ENCODE peak calls at places on chromosomes 11 and 22, in seven cellular contexts. L, G, U, J, I, F and Y are unnamed samples.
A peak's percentile ranks its signal among the peaks of the same experiment; 100 is the strongest.

GRCh38 chr11:26247340-26247739 is 84.6 kb upstream of the ANO3 start:
- DNase-seq in J (no peak), L (no peak), G (no peak), U (no peak), F (no peak), I (no peak), Y (no peak)

GRCh38 chr11:68969386-68969785 is 11.4 kb downstream of the MRGPRD start:
- DNase-seq in U (peak; percentile 2), I (no peak), F (no peak), G (no peak), J (peak; percentile 2), L (no peak), Y (no peak)

GRCh38 chr11:110866081-110866480 is 153.8 kb upstream of the ARHGAP20 start:
- DNase-seq in L (no peak), F (no peak), G (no peak), J (no peak), I (no peak), U (no peak), Y (no peak)

GRCh38 chr22:23837911-23838685 is 708 bp downstream of the DERL3 start:
- DNase-seq in U (no peak), I (peak; percentile 46), L (no peak), F (no peak), G (no peak), J (no peak), Y (no peak)

GRCh38 chr11:76623171-76623883 is 47.2 kb downstream of the LRRC32 start:
- DNase-seq in F (no peak), J (no peak), G (no peak), U (no peak), L (no peak), I (no peak), Y (no peak)

GRCh38 chr11:383431-383830 is 10.6 kb upstream of the PKP3 start:
- DNase-seq in I (no peak), G (no peak), J (no peak), L (no peak), F (no peak), U (no peak), Y (no peak)

GRCh38 chr11:117202386-117203068 is 3.4 kb downstream of the TAGLN start:
- DNase-seq in J (no peak), G (no peak), I (no peak), L (no peak), U (no peak), F (no peak), Y (no peak)

GRCh38 chr11:443542-444199 is 1.9 kb upstream of the ANO9 start:
- DNase-seq in L (no peak), F (no peak), J (no peak), I (no peak), G (no peak), U (no peak), Y (no peak)

GRCh38 chr22:44026630-44027511 is 2.8 kb downstream of the PARVB start:
- DNase-seq in L (peak; percentile 50), I (no peak), J (no peak), U (peak; percentile 68), F (no peak), G (peak; percentile 78), Y (no peak)

GRCh38 chr22:23762866-23763578 is at the start of gene C22orf15:
- DNase-seq in U (no peak), I (peak; percentile 48), F (no peak), L (no peak), G (no peak), J (no peak), Y (no peak)

GRCh38 chr11:110430267-110431211 is 791 bp downstream of the FDX1 start:
- DNase-seq in L (no peak), J (no peak), U (peak; percentile 62), G (peak; percentile 72), F (no peak), I (peak; percentile 12), Y (no peak)

GRCh38 chr11:77191823-77192495 is 63.9 kb downstream of the MYO7A start:
- DNase-seq in J (peak; percentile 76), F (no peak), L (no peak), G (no peak), U (peak; percentile 83), I (peak; percentile 89), Y (no peak)

GRCh38 chr11:109241988-109242387 is 180.0 kb upstream of the C11orf87 start:
- DNase-seq in J (no peak), G (no peak), L (no peak), U (no peak), I (no peak), F (no peak), Y (no peak)

GRCh38 chr11:17601206-17602075 is 54.4 kb downstream of the OTOG start:
- DNase-seq in U (no peak), L (no peak), J (no peak), I (peak; percentile 46), G (no peak), F (no peak), Y (no peak)

GRCh38 chr22:37520754-37521153 is 1.5 kb upstream of the CARD10 start:
- DNase-seq in L (no peak), I (no peak), J (no peak), U (no peak), G (peak; percentile 15), F (no peak), Y (no peak)

GRCh38 chr11:94837317-94837716 is 69.2 kb downstream of the AMOTL1 start:
- DNase-seq in L (no peak), F (no peak), G (no peak), I (no peak), J (no peak), U (no peak), Y (no peak)

GRCh38 chr22:44972363-44973083 is 37.3 kb downstream of the PHF21B start:
- DNase-seq in L (no peak), F (no peak), G (no peak), U (no peak), J (no peak), I (no peak), Y (no peak)

DNA sequence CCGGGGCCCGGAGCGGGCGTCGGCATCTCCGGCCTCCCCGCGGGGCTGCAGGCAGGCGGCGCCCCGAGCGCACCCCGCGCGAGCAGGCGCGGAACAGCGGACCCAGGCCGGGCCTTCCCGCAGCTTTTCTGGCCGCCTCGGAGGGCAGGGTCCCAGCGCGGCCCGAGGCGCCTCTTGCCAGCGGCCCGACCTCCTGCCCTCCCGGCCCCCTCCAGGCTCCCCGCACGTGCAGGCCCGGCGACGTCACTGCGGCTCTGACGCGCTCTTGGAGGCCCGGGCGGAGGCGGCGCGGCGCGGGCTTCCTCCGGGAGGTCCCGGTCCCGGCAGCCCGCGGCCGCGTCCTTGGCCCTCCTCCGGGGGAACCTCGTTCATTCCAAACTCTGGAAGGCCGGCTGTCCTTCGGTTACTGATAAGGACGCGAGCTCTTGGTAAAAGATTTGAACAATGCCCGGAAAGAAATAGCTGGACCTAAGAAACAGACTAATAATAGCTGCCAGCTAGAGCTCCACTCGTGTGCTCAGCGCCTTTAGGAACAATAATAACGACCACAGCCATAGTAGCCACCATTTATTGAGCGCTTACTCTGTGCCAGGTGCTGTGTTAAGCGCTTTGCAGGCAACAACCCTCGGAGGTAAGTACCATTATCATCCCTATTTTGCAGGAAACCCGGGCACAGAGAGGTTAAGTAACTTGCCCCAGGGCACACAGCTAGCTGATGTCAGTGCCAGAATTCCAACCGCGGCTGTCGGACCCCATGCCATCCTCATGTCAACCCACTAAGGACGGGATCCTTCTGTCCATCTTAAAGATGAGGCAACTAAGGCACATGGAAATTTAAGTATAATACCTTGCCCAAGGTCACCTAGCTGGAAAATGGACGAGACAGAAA is 39.1 kb upstream of the CREB3L1 start:
- DNase-seq in G (peak; percentile 87), J (peak; percentile 90), L (peak; percentile 22), U (peak; percentile 58), I (peak; percentile 84), F (no peak), Y (no peak)
- H3K4me3 ChIP-seq in G (peak overlapping the region; percentile 48), J (peak overlapping the region; percentile 40), L (peak overlapping the region; percentile 29), U (peak overlapping the region; percentile 59), I (peak overlapping the region; percentile 48), F (peak overlapping the region; percentile 58), Y (peak overlapping the region; percentile 41)

GRCh38 chr11:41250408-41250807 is 209.0 kb downstream of the LRRC4C start:
- DNase-seq in G (no peak), J (no peak), I (no peak), F (no peak), L (no peak), U (no peak), Y (no peak)

GRCh38 chr11:41245184-41245583 is 214.3 kb downstream of the LRRC4C start:
- DNase-seq in F (no peak), U (no peak), I (no peak), G (peak; percentile 15), J (no peak), L (no peak), Y (no peak)

GRCh38 chr11:41246399-41246745 is 213.1 kb downstream of the LRRC4C start:
- DNase-seq in L (no peak), I (no peak), J (no peak), F (no peak), U (no peak), G (peak; percentile 9), Y (no peak)

DNA sequence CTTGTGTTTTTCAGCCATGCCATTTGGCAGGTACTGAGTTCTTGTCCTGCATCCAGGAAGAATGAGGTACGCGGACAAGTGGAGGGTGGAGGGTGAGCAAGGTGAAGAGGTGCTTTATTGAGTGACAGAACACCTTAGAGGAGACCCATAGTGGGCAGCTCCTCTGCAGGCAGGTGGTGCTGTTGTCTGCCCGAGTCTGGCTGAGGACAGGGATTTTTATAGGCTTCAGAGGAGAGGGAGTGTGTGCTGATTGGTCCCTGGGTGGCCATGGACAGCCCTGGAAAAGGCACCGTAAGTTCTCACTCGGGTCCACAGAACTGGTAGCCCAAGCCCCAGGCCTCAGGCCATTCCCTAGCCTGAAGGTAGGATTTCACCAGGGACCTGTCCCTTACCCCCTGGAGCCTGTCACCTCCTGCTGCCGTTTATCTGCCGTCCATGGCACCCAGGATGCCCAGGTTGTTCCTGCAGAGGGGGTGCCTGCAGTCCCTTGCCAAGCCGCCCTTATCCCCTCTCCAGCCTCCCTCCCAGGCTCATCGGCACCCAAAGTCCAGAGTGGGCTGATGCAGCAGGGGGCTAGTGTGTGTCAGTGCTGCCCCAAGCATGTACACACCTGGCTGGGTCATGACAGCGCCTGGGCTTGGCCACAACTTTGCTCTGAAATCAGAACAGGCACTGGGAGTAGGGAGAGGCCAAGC is 213.6 kb downstream of the LRRC4C start:
- DNase-seq in I (peak; percentile 11), U (no peak), G (peak; percentile 23), J (no peak), L (no peak), F (no peak), Y (no peak)
- TF ChIP-seq CTCF in I (peak; percentile 30), U (no peak), G (no peak), J (no peak), L (no peak), F (no peak), Y (no peak)

GRCh38 chr11:58742140-58742539 is 10.4 kb upstream of the GLYAT start:
- DNase-seq in I (no peak), U (no peak), J (no peak), L (no peak), G (no peak), F (no peak), Y (no peak)
- H3K4me3 ChIP-seq in I (no peak overlapping the region), U (no peak overlapping the region), J (no peak overlapping the region), L (no peak overlapping the region), G (no peak overlapping the region), F (no peak overlapping the region), Y (no peak overlapping the region)

GRCh38 chr11:88555829-88556202 is 218.3 kb upstream of the CTSC start:
- DNase-seq in U (no peak), J (no peak), I (no peak), L (no peak), G (no peak), F (no peak), Y (no peak)

GRCh38 chr11:88552377-88553029 is 215.0 kb upstream of the CTSC start:
- DNase-seq in F (no peak), L (no peak), I (peak; percentile 73), J (no peak), G (peak; percentile 54), U (peak; percentile 28), Y (no peak)

GRCh38 chr11:88553204-88553603 is 215.7 kb upstream of the CTSC start:
- DNase-seq in G (no peak), U (no peak), F (no peak), I (no peak), J (no peak), L (no peak), Y (no peak)

GRCh38 chr11:88555018-88555828 is 217.7 kb upstream of the CTSC start:
- DNase-seq in U (no peak), L (peak; percentile 17), J (no peak), G (no peak), F (peak; percentile 91), I (no peak), Y (peak; percentile 94)
- TF ChIP-seq CTCF in U (no peak), L (no peak), J (no peak), G (no peak), F (no peak), I (no peak), Y (no peak)